ENCODE peak calls at places on chromosomes 7 and 10, in eight cellular contexts. Q, J, E, M, K, W, O and Z are unnamed samples.

GRCh38 chr10:119896061-119896655 is 3.6 kb downstream of the SEC23IP start:
- DNase-seq in Q (no peak), J (no peak), E (peak; percentile 85), M (peak; percentile 87), K (peak; percentile 61), W (no peak), O (no peak), Z (peak; percentile 83)

GRCh38 chr7:134461921-134462320 is 3.0 kb upstream of the AKR1B1 start:
- DNase-seq in Q (no peak), J (no peak), E (no peak), M (no peak), K (no peak), W (no peak), O (no peak), Z (no peak)

GRCh38 chr7:121187676-121188075 is 141.1 kb upstream of the WNT16 start:
- DNase-seq in Q (no peak), J (no peak), E (no peak), M (no peak), K (no peak), W (no peak), O (no peak), Z (peak; percentile 61)

GRCh38 chr10:89463846-89464537 is 49.6 kb downstream of the IFIT5 start:
- DNase-seq in Q (no peak), J (no peak), E (no peak), M (no peak), K (no peak), W (no peak), O (no peak), Z (no peak)

GRCh38 chr10:97765201-97765600 is 6.6 kb downstream of the SFRP5 start:
- DNase-seq in Q (no peak), J (no peak), E (no peak), M (no peak), K (peak; percentile 34), W (no peak), O (no peak), Z (no peak)

GRCh38 chr7:158489462-158490155 is 98.0 kb downstream of the PTPRN2 start:
- DNase-seq in Q (no peak), J (no peak), E (no peak), M (no peak), K (no peak), W (no peak), O (no peak), Z (no peak)

GRCh38 chr7:1457059-1457948 is 2.0 kb downstream of the MICALL2 start:
- DNase-seq in Q (no peak), J (no peak), E (no peak), M (no peak), K (peak; percentile 46), W (no peak), O (no peak), Z (no peak)

GRCh38 chr10:85946713-85947326 is 419.8 kb downstream of the GRID1 start:
- DNase-seq in Q (no peak), J (peak; percentile 58), E (no peak), M (no peak), K (no peak), W (no peak), O (no peak), Z (no peak)

GRCh38 chr10:32317795-32318194 is 29.2 kb downstream of the EPC1 start:
- DNase-seq in Q (no peak), J (peak; percentile 84), E (no peak), M (no peak), K (no peak), W (no peak), O (no peak), Z (no peak)

GRCh38 chr10:32321016-32321631 is 25.8 kb downstream of the EPC1 start:
- DNase-seq in Q (no peak), J (no peak), E (no peak), M (no peak), K (no peak), W (no peak), O (no peak), Z (no peak)

GRCh38 chr10:32318476-32318896 is 28.5 kb downstream of the EPC1 start:
- DNase-seq in Q (no peak), J (peak; percentile 15), E (no peak), M (no peak), K (no peak), W (no peak), O (no peak), Z (no peak)

GRCh38 chr10:32314588-32314987 is 32.4 kb downstream of the EPC1 start:
- DNase-seq in Q (no peak), J (no peak), E (no peak), M (no peak), K (no peak), W (no peak), O (no peak), Z (no peak)

DNA sequence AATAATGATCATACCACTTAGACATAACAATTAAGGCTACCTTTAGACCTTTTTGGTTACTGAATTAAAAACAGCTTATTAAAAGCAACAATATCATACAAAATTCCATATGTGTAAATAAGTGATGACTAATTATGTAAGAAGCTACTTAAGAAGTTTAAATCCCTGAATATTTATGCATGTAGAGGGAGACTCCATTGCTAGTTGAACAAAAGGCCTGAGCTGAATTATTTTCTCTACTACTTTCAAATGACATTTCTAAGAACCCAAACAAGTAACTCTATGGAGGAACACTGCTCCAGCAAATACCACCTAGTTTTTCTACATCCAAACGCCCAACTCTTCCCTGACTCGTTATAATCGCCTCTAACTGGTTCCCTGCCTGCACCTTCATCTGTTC is 31.5 kb downstream of the EPC1 start:
- DNase-seq in Q (no peak), J (no peak), E (no peak), M (no peak), K (no peak), W (no peak), O (no peak), Z (no peak)
- H3K9ac ChIP-seq in Q (no peak overlapping the region), J (no peak overlapping the region), E (peak overlapping the region; percentile 7), M (no peak overlapping the region), K (no peak overlapping the region), W (no peak overlapping the region), O (no peak overlapping the region), Z (no peak overlapping the region)

DNA sequence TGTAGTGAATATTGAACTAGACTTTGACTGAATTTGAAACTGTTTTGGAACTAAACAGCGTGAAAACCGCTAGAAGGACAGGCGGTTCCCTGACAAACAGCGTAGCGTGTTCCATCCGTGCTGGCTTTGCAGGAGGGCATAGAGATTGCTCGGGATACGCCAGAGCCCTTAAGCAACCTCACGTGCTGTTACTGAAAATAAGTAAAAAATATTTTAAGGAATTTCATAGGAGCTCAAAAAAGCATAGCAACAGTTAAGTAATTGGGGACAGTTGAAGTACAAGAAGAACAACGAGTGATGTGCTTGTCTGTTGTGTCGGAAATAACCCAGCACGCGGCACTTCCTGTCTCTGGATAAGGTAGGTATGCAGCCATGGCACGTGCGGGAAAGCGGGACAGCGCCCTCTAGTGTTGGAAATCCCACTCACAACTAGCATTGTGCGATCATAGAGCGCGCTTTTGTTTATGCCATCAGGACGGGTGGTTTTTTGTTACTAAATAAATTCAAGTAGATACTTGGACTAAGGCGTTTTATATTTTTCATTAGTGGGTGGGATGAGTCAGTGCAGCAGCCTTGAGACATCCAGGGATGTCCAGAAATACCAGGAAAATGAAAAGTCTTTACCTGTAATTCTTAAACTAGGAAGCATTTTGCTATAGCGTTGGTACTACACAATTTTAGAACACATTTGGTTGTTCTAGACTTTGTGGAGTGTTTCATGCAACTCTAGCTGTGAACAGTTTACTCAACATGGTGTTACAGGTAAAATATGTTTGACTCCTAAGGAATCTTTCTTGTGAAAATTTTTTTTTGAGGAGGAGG is 50.4 kb downstream of the DNAJB6 start:
- DNase-seq in Q (peak; percentile 91), J (peak; percentile 39), E (peak; percentile 62), M (peak; percentile 83), K (peak; percentile 77), W (peak; percentile 69), O (peak; percentile 84), Z (peak; percentile 82)
- H3K9ac ChIP-seq in Q (no peak overlapping the region), J (no peak overlapping the region), E (no peak overlapping the region), M (no peak overlapping the region), K (no peak overlapping the region), W (peak overlapping the region; percentile 29), O (no peak overlapping the region), Z (peak overlapping the region; percentile 32)

GRCh38 chr10:46305986-46306385 is 19.2 kb downstream of the ANTXRL start:
- DNase-seq in Q (no peak), J (no peak), E (no peak), M (no peak), K (no peak), W (no peak), O (no peak), Z (no peak)

GRCh38 chr10:46305430-46305808 is 18.6 kb downstream of the ANTXRL start:
- DNase-seq in Q (peak; percentile 14), J (no peak), E (no peak), M (no peak), K (no peak), W (no peak), O (no peak), Z (no peak)

GRCh38 chr10:46308113-46308415 is 21.3 kb downstream of the ANTXRL start:
- DNase-seq in Q (no peak), J (no peak), E (no peak), M (no peak), K (no peak), W (no peak), O (no peak), Z (no peak)

GRCh38 chr10:46307281-46308112 is 20.7 kb downstream of the ANTXRL start:
- DNase-seq in Q (no peak), J (no peak), E (no peak), M (no peak), K (no peak), W (no peak), O (no peak), Z (no peak)

GRCh38 chr10:46306550-46307184 is 19.9 kb downstream of the ANTXRL start:
- DNase-seq in Q (peak; percentile 12), J (no peak), E (no peak), M (no peak), K (no peak), W (no peak), O (no peak), Z (no peak)
- H3K9ac ChIP-seq in Q (no peak overlapping the region), J (no peak overlapping the region), E (no peak overlapping the region), M (no peak overlapping the region), K (no peak overlapping the region), W (no peak overlapping the region), O (no peak overlapping the region), Z (no peak overlapping the region)

GRCh38 chr10:62082729-62083412 is 181.4 kb downstream of the ARID5B start:
- DNase-seq in Q (no peak), J (no peak), E (peak; percentile 69), M (peak; percentile 69), K (peak; percentile 16), W (no peak), O (no peak), Z (peak; percentile 68)

GRCh38 chr10:62082270-62082669 is 180.8 kb downstream of the ARID5B start:
- DNase-seq in Q (no peak), J (no peak), E (no peak), M (no peak), K (peak; percentile 7), W (no peak), O (no peak), Z (no peak)

GRCh38 chr10:62080905-62081304 is 179.4 kb downstream of the ARID5B start:
- DNase-seq in Q (no peak), J (no peak), E (no peak), M (no peak), K (peak; percentile 22), W (no peak), O (no peak), Z (no peak)

GRCh38 chr10:62079885-62080559 is 178.5 kb downstream of the ARID5B start:
- DNase-seq in Q (no peak), J (no peak), E (no peak), M (no peak), K (no peak), W (no peak), O (no peak), Z (no peak)

DNA sequence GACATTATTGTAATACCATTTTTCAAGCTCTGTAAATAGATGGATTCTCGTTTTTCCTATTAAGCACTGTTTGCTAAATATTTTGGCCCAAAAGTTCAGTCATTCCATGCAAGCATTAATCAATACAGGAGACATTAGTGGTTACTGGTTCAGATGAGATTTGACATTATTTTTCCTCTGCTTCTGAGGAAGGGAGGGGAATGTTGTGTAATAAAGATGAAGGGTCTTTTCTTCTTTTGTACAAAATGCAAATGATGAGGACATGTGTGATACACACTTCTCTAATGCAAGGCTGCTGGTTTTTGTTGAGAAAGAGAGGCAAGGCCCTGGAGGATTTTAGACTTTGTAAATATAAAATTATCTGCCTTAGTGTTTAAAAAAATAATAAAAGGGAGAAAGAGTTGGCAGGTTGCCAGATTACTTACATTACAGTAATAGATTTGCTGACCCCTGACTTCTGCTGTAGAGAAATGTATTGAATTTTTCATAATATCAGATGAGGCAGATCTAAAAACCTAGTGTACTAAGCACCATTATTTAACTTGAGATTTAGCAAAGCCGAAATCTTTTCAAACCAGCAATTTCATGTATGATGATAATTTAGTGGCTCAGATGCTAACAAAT is 179.9 kb downstream of the ARID5B start:
- DNase-seq in Q (no peak), J (no peak), E (no peak), M (peak; percentile 56), K (peak; percentile 10), W (no peak), O (no peak), Z (peak; percentile 51)
- H3K9ac ChIP-seq in Q (no peak overlapping the region), J (no peak overlapping the region), E (peak overlapping the region; percentile 62), M (no peak overlapping the region), K (no peak overlapping the region), W (no peak overlapping the region), O (no peak overlapping the region), Z (peak overlapping the region; percentile 84)